ENCODE peak calls at places on chromosomes 11 and 22, in four cellular contexts. One of them, this sample, is unnamed.

GRCh38 chr11:15943418-15944197 is 412.7 kb downstream of the SOX6 start:
- DNase-seq in HL-60: no peak
- DNase-seq in GM23338: no peak
- DNase-seq in spleen: no peak
- DNase-seq in this sample: no peak

GRCh38 chr22:44409691-44410316 is 88.2 kb downstream of the RTL6 start:
- DNase-seq in HL-60: no peak
- DNase-seq in GM23338: no peak
- DNase-seq in spleen: peak
- DNase-seq in this sample: no peak

GRCh38 chr11:62841361-62842170 is 2.2 kb upstream of the WDR74 start:
- DNase-seq in HL-60: peak
- DNase-seq in GM23338: peak
- DNase-seq in spleen: peak
- DNase-seq in this sample: peak

GRCh38 chr11:75740681-75741080 is 23.0 kb downstream of the MOGAT2 start:
- DNase-seq in HL-60: no peak
- DNase-seq in GM23338: no peak
- DNase-seq in spleen: no peak
- DNase-seq in this sample: no peak

GRCh38 chr11:2579315-2580060 is 120.3 kb downstream of the KCNQ1OT1 start:
- DNase-seq in HL-60: no peak
- DNase-seq in GM23338: no peak
- DNase-seq in spleen: peak
- DNase-seq in this sample: no peak

GRCh38 chr11:63682045-63682915 is 980 bp downstream of the RTN3 start:
- DNase-seq in HL-60: no peak
- DNase-seq in GM23338: peak
- DNase-seq in spleen: no peak
- DNase-seq in this sample: no peak

GRCh38 chr11:106585061-106585460 is 433.2 kb downstream of the GUCY1A2 start:
- DNase-seq in HL-60: no peak
- DNase-seq in GM23338: peak
- DNase-seq in spleen: no peak
- DNase-seq in this sample: no peak

GRCh38 chr11:94183886-94184264 is 55.2 kb downstream of the PANX1 start:
- DNase-seq in HL-60: no peak
- DNase-seq in GM23338: peak
- DNase-seq in spleen: no peak
- DNase-seq in this sample: peak

GRCh38 chr11:68099474-68100405 is 21.4 kb downstream of the CHKA start:
- DNase-seq in HL-60: no peak
- DNase-seq in GM23338: peak
- DNase-seq in spleen: no peak
- DNase-seq in this sample: no peak

GRCh38 chr22:21829523-21829922 is 37.9 kb downstream of the MAPK1 start:
- DNase-seq in HL-60: no peak
- DNase-seq in GM23338: no peak
- DNase-seq in spleen: no peak
- DNase-seq in this sample: no peak

GRCh38 chr22:39017596-39018365 is 3.1 kb upstream of the APOBEC3D start:
- DNase-seq in HL-60: no peak
- DNase-seq in GM23338: peak
- DNase-seq in spleen: no peak
- DNase-seq in this sample: no peak

GRCh38 chr22:48037618-48038017 is 1275.2 kb downstream of the TBC1D22A start:
- DNase-seq in HL-60: no peak
- DNase-seq in GM23338: no peak
- DNase-seq in spleen: no peak
- DNase-seq in this sample: no peak

GRCh38 chr11:102831709-102832492 is 11.5 kb downstream of the MMP3 start:
- DNase-seq in HL-60: no peak
- DNase-seq in GM23338: peak
- DNase-seq in spleen: no peak
- DNase-seq in this sample: no peak

GRCh38 chr11:94793002-94793401 is 24.8 kb downstream of the AMOTL1 start:
- DNase-seq in HL-60: no peak
- DNase-seq in GM23338: no peak
- DNase-seq in spleen: no peak
- DNase-seq in this sample: no peak

GRCh38 chr11:135036488-135037297 is 624.7 kb upstream of the B3GAT1 start:
- DNase-seq in HL-60: no peak
- DNase-seq in GM23338: no peak
- DNase-seq in spleen: no peak
- DNase-seq in this sample: no peak

GRCh38 chr11:111982532-111983186 is 42.5 kb upstream of the DLAT start:
- DNase-seq in HL-60: no peak
- DNase-seq in GM23338: peak
- DNase-seq in spleen: no peak
- DNase-seq in this sample: no peak

GRCh38 chr22:30015846-30016245 is 64.4 kb upstream of the HORMAD2 start:
- DNase-seq in HL-60: no peak
- DNase-seq in GM23338: no peak
- DNase-seq in spleen: no peak
- DNase-seq in this sample: no peak

GRCh38 chr11:64048042-64048854 is 12.5 kb downstream of the FLRT1 start:
- DNase-seq in HL-60: no peak
- DNase-seq in GM23338: no peak
- DNase-seq in spleen: no peak
- DNase-seq in this sample: no peak

GRCh38 chr22:25488244-25489020 is 76.0 kb upstream of the GRK3 start:
- DNase-seq in HL-60: no peak
- DNase-seq in GM23338: no peak
- DNase-seq in spleen: no peak
- DNase-seq in this sample: no peak

GRCh38 chr22:31284241-31284745 is 8.0 kb downstream of the PIK3IP1 start:
- DNase-seq in HL-60: no peak
- DNase-seq in GM23338: no peak
- DNase-seq in spleen: no peak
- DNase-seq in this sample: no peak

GRCh38 chr22:50599816-50600454 is 658 bp upstream of the MAPK8IP2 start:
- DNase-seq in HL-60: no peak
- DNase-seq in GM23338: peak
- DNase-seq in spleen: peak
- DNase-seq in this sample: no peak

GRCh38 chr22:30422481-30423295 is 2.9 kb upstream of the MTFP1 start:
- DNase-seq in HL-60: peak
- DNase-seq in GM23338: peak
- DNase-seq in spleen: no peak
- DNase-seq in this sample: peak

GRCh38 chr11:119309411-119309810 is 7.5 kb downstream of the MCAM start:
- DNase-seq in HL-60: no peak
- DNase-seq in GM23338: no peak
- DNase-seq in spleen: no peak
- DNase-seq in this sample: no peak

GRCh38 chr22:41603873-41604332 is 14.3 kb upstream of the PMM1 start:
- DNase-seq in HL-60: no peak
- DNase-seq in GM23338: no peak
- DNase-seq in spleen: peak
- DNase-seq in this sample: no peak

GRCh38 chr11:33323421-33323820 is 66.2 kb downstream of the HIPK3 start:
- DNase-seq in HL-60: no peak
- DNase-seq in GM23338: no peak
- DNase-seq in spleen: no peak
- DNase-seq in this sample: no peak

GRCh38 chr11:76918941-76919386 is 58.2 kb downstream of the ACER3 start:
- DNase-seq in HL-60: peak
- DNase-seq in GM23338: peak
- DNase-seq in spleen: no peak
- DNase-seq in this sample: no peak

GRCh38 chr11:68279676-68280075 is 7.9 kb upstream of the C11orf24 start:
- DNase-seq in HL-60: no peak
- DNase-seq in GM23338: no peak
- DNase-seq in spleen: no peak
- DNase-seq in this sample: no peak

GRCh38 chr11:46149342-46149741 is 28.1 kb upstream of the PHF21A start:
- DNase-seq in HL-60: no peak
- DNase-seq in GM23338: peak
- DNase-seq in spleen: peak
- DNase-seq in this sample: no peak

GRCh38 chr11:45850446-45850845 is 3.2 kb downstream of the CRY2 start:
- DNase-seq in HL-60: no peak
- DNase-seq in GM23338: no peak
- DNase-seq in spleen: no peak
- DNase-seq in this sample: no peak

GRCh38 chr11:68488623-68489022 is 28.1 kb downstream of the PPP6R3 start:
- DNase-seq in HL-60: no peak
- DNase-seq in GM23338: no peak
- DNase-seq in spleen: no peak
- DNase-seq in this sample: no peak

GRCh38 chr22:49015459-49015858 is 812.2 kb downstream of the BRD1 start:
- DNase-seq in HL-60: no peak
- DNase-seq in GM23338: no peak
- DNase-seq in spleen: no peak
- DNase-seq in this sample: peak

GRCh38 chr11:1508491-1508891 is 21.9 kb upstream of the MOB2 start:
- DNase-seq in HL-60: no peak
- DNase-seq in GM23338: no peak
- DNase-seq in spleen: no peak
- DNase-seq in this sample: no peak

GRCh38 chr11:47980093-47980906 is at the start of gene PTPRJ:
- DNase-seq in HL-60: no peak
- DNase-seq in GM23338: peak
- DNase-seq in spleen: peak
- DNase-seq in this sample: peak

GRCh38 chr11:47981667-47982404 is 1.5 kb downstream of the PTPRJ start:
- DNase-seq in HL-60: no peak
- DNase-seq in GM23338: no peak
- DNase-seq in spleen: peak
- DNase-seq in this sample: no peak

GRCh38 chr11:47983464-47984397 is 3.4 kb downstream of the PTPRJ start:
- DNase-seq in HL-60: no peak
- DNase-seq in GM23338: no peak
- DNase-seq in spleen: no peak
- DNase-seq in this sample: no peak

GRCh38 chr11:47979378-47980092 is 824 bp upstream of the PTPRJ start:
- DNase-seq in HL-60: no peak
- DNase-seq in GM23338: peak
- DNase-seq in spleen: no peak
- DNase-seq in this sample: no peak

GRCh38 chr11:47980907-47981621 is 705 bp downstream of the PTPRJ start:
- DNase-seq in HL-60: no peak
- DNase-seq in GM23338: peak
- DNase-seq in spleen: peak
- DNase-seq in this sample: no peak
- TF ChIP-seq CTCF in HL-60: no peak
- TF ChIP-seq CTCF in GM23338: peak
- TF ChIP-seq CTCF in spleen: peak
- TF ChIP-seq CTCF in this sample: no peak

GRCh38 chr11:124839972-124840621 is 25.1 kb upstream of the ROBO3 start:
- DNase-seq in HL-60: no peak
- DNase-seq in GM23338: no peak
- DNase-seq in spleen: no peak
- DNase-seq in this sample: no peak
- H3K4me3 ChIP-seq in HL-60: no peak
- H3K4me3 ChIP-seq in GM23338: peak
- H3K4me3 ChIP-seq in spleen: peak
- H3K4me3 ChIP-seq in this sample: peak

GRCh38 chr11:36455658-36456111 is 54.4 kb downstream of the TRAF6 start:
- DNase-seq in HL-60: peak
- DNase-seq in GM23338: peak
- DNase-seq in spleen: no peak
- DNase-seq in this sample: no peak
- TF ChIP-seq POLR2AphosphoS5 in HL-60: no peak
- TF ChIP-seq POLR2AphosphoS5 in GM23338: no peak
- TF ChIP-seq POLR2AphosphoS5 in spleen: peak
- TF ChIP-seq POLR2AphosphoS5 in this sample: peak

GRCh38 chr11:121292503-121293275 is at the start of gene SC5D:
- DNase-seq in HL-60: peak
- DNase-seq in GM23338: peak
- DNase-seq in spleen: peak
- DNase-seq in this sample: peak
- TF ChIP-seq CTCF in HL-60: no peak
- TF ChIP-seq CTCF in GM23338: no peak
- TF ChIP-seq CTCF in spleen: no peak
- TF ChIP-seq CTCF in this sample: no peak

GRCh38 chr11:43358670-43359431 is at the start of gene TTC17:
- DNase-seq in HL-60: peak
- DNase-seq in GM23338: peak
- DNase-seq in spleen: peak
- DNase-seq in this sample: peak

GRCh38 chr11:43359432-43359818 is 705 bp downstream of the TTC17 start:
- DNase-seq in HL-60: no peak
- DNase-seq in GM23338: peak
- DNase-seq in spleen: no peak
- DNase-seq in this sample: no peak

GRCh38 chr11:43358308-43358669 is 431 bp upstream of the TTC17 start:
- DNase-seq in HL-60: no peak
- DNase-seq in GM23338: peak
- DNase-seq in spleen: no peak
- DNase-seq in this sample: no peak

DNA sequence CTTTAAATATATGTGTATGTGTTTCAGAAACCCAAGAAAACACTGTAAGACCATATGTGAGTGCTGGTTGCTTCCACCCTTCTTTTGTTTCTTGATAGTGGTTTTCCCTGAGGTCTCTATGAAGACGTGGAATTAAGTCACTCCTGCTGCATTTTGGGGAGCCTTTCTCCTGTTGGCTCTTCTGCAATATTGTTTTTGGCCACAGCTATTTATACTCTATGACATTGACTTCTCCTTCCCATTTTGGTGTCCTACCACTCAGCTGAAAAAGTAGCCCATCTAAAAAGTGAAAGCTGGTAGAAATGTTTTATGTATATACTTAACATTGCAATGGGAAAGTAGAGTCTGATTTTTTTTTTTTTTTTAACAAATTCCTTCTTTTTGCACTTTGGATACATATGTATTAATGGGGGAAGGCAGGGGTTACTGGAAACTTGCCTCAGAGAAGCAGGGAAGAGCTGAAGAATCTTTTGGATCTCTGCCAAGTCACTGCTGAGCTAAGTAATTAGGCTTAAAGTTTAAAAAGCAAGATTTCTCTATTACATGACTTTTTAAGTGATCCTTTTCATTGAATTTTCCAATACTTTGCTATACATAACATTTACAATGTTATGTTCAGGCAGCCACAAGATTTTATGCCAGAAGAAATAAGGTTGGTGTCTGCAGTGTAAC is 1.8 kb downstream of the TTC17 start:
- DNase-seq in HL-60: no peak
- DNase-seq in GM23338: no peak
- DNase-seq in spleen: no peak
- DNase-seq in this sample: no peak
- H3K4me3 ChIP-seq in HL-60: peak
- H3K4me3 ChIP-seq in GM23338: peak
- H3K4me3 ChIP-seq in spleen: peak
- H3K4me3 ChIP-seq in this sample: no peak

This sample was measured in breast epithelium.